ENCODE peak calls at places on chromosomes 6 and 20, in ten cellular contexts. E, G, C, L, D, W, Z, M, I and O are unnamed samples.

GRCh38 chr6:152318278-152318677 is 318.9 kb downstream of the SYNE1 start:
- DNase-seq in W (no peak), L (no peak), Z (peak; percentile 10), I (no peak), M (no peak), E (no peak), G (no peak), C (no peak), D (no peak), O (no peak)

GRCh38 chr20:43832961-43833360 is 81.7 kb upstream of the TOX2 start:
- DNase-seq in C (peak; percentile 29), Z (no peak), G (no peak), L (no peak), E (no peak), M (no peak), W (no peak), I (no peak), D (no peak), O (no peak)

GRCh38 chr6:170367241-170367640 is 60.7 kb downstream of the FAM120B start:
- DNase-seq in I (no peak), D (no peak), G (no peak), E (no peak), M (no peak), Z (no peak), W (no peak), C (no peak), L (peak; percentile 69), O (no peak)

GRCh38 chr20:16434087-16434664 is 139.1 kb downstream of the KIF16B start:
- DNase-seq in C (peak; percentile 58), M (peak; percentile 28), E (peak; percentile 58), L (peak; percentile 43), G (peak; percentile 46), I (peak; percentile 16), Z (peak; percentile 44), D (peak; percentile 5), W (peak; percentile 50), O (peak; percentile 0)

GRCh38 chr6:20952605-20953004 is 418.3 kb downstream of the CDKAL1 start:
- DNase-seq in W (no peak), Z (peak; percentile 49), D (no peak), L (peak; percentile 38), E (no peak), M (no peak), I (peak; percentile 87), G (no peak), C (no peak), O (no peak)

GRCh38 chr20:48783533-48784272 is 44.1 kb downstream of the PREX1 start:
- DNase-seq in C (no peak), W (no peak), D (no peak), I (no peak), M (no peak), Z (no peak), L (peak; percentile 51), G (peak; percentile 70), E (no peak), O (peak; percentile 18)

GRCh38 chr20:57435498-57436222 is 44.5 kb downstream of the RBM38 start:
- DNase-seq in G (peak; percentile 62), I (peak; percentile 98), Z (peak; percentile 60), L (no peak), E (no peak), M (peak; percentile 99), D (no peak), W (peak; percentile 83), C (peak; percentile 64), O (peak; percentile 9)

GRCh38 chr20:11267762-11268335 is 594.0 kb upstream of the JAG1 start:
- DNase-seq in L (no peak), M (peak; percentile 2), Z (peak; percentile 27), I (no peak), C (no peak), D (no peak), E (no peak), G (no peak), W (no peak), O (no peak)

GRCh38 chr6:33392979-33393378 is 1.4 kb downstream of the KIFC1 start:
- DNase-seq in I (no peak), L (no peak), Z (no peak), M (no peak), D (no peak), E (no peak), W (no peak), G (no peak), C (no peak), O (no peak)
- H3K4me3 ChIP-seq in I (peak overlapping the region; percentile 67), L (peak overlapping the region; percentile 64), Z (peak overlapping the region; percentile 75), M (peak overlapping the region; percentile 63), D (peak overlapping the region; percentile 97), E (no peak overlapping the region), W (no peak overlapping the region), G (peak overlapping the region; percentile 78), C (peak overlapping the region; percentile 91), O (no peak overlapping the region)

GRCh38 chr6:36683145-36683655 is 4.7 kb downstream of the CDKN1A start:
- DNase-seq in D (no peak), M (no peak), W (no peak), C (no peak), Z (no peak), E (no peak), L (no peak), G (no peak), I (no peak), O (no peak)

GRCh38 chr6:36685198-36685919 is 6.8 kb downstream of the CDKN1A start:
- DNase-seq in G (no peak), Z (no peak), D (no peak), E (no peak), M (no peak), W (no peak), L (no peak), C (no peak), I (no peak), O (no peak)

GRCh38 chr6:36684447-36684812 is 5.9 kb downstream of the CDKN1A start:
- DNase-seq in L (no peak), I (no peak), W (no peak), Z (no peak), M (no peak), D (no peak), C (no peak), E (no peak), G (no peak), O (no peak)

GRCh38 chr6:36683656-36684446 is 5.3 kb downstream of the CDKN1A start:
- DNase-seq in Z (no peak), W (no peak), G (no peak), E (no peak), I (no peak), M (no peak), D (no peak), L (no peak), C (no peak), O (no peak)

DNA sequence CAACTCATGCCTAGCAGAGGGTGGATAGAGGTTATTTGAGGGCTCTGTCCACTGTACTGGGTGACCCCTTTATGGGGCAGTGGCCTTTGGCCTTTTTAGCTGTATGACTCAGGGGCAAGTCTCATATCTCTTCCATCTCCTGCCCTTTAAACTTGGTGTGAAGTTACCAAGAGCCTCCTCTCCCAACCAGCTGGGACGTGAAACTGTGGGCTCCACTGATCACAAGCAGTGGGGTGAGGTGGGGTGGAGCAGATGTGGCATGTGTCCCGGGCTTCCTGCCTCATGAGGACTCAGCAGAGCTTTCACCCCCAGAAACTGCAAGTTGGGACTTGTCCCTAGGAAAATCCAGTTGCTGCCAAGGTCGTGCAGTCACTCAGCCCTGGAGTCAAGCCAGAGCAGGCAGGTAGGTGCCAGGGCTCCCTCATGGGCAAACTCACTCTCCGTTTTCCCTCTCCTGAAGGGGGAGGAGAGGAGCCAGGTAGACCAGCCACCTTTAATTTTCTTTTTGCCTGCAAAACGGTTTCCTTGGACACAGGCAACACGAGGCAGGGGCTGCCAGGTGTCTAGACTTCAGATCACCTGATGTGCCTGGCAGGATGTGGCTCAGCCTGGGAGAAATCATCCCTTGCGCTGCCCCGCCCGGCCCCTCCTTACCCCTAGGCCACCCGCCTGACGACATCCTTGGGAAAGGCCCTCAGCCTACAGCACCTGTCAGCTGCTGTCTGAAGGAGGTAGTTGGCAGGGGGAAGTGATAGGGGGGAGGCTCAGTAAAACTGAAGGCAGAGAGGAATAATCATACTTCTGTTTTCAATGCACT is 4.0 kb downstream of the CDKN1A start:
- DNase-seq in Z (no peak), L (peak; percentile 44), M (peak; percentile 91), I (peak; percentile 99), G (peak; percentile 68), E (no peak), C (no peak), D (no peak), W (peak; percentile 91), O (peak; percentile 89)
- H3K4me1 ChIP-seq in Z (peaks cover 4% of the 10 kb centered on the region), L (peaks cover 13% of the 10 kb centered on the region), M (peaks cover 36% of the 10 kb centered on the region), I (peaks cover 35% of the 10 kb centered on the region), G (peaks cover 35% of the 10 kb centered on the region), E (no peaks in the 10 kb centered on the region), C (peaks cover 21% of the 10 kb centered on the region), D (peaks cover 19% of the 10 kb centered on the region), W (peaks cover 38% of the 10 kb centered on the region), O (peaks cover 44% of the 10 kb centered on the region)

GRCh38 chr6:136791296-136792065 is 796 bp downstream of the MAP3K5 start:
- DNase-seq in I (peak; percentile 61), M (peak; percentile 49), D (peak; percentile 18), E (peak; percentile 53), W (peak; percentile 85), Z (peak; percentile 75), C (peak; percentile 47), G (peak; percentile 64), L (peak; percentile 75), O (peak; percentile 21)

GRCh38 chr6:136792945-136793289 is 640 bp upstream of the MAP3K5 start:
- DNase-seq in M (peak; percentile 91), I (peak; percentile 83), D (peak; percentile 66), E (peak; percentile 93), G (peak; percentile 96), C (peak; percentile 82), Z (peak; percentile 95), W (peak; percentile 96), L (peak; percentile 90), O (peak; percentile 83)

GRCh38 chr6:136792066-136792944 is at the start of gene MAP3K5:
- DNase-seq in W (peak; percentile 95), D (peak; percentile 50), G (peak; percentile 93), I (peak; percentile 90), L (peak; percentile 88), E (peak; percentile 84), M (peak; percentile 93), Z (peak; percentile 90), C (peak; percentile 83), O (peak; percentile 85)

GRCh38 chr6:136788069-136788902 is 4.0 kb downstream of the MAP3K5 start:
- DNase-seq in E (no peak), W (no peak), G (no peak), M (no peak), I (peak; percentile 73), C (no peak), Z (peak; percentile 81), L (peak; percentile 93), D (no peak), O (no peak)

DNA sequence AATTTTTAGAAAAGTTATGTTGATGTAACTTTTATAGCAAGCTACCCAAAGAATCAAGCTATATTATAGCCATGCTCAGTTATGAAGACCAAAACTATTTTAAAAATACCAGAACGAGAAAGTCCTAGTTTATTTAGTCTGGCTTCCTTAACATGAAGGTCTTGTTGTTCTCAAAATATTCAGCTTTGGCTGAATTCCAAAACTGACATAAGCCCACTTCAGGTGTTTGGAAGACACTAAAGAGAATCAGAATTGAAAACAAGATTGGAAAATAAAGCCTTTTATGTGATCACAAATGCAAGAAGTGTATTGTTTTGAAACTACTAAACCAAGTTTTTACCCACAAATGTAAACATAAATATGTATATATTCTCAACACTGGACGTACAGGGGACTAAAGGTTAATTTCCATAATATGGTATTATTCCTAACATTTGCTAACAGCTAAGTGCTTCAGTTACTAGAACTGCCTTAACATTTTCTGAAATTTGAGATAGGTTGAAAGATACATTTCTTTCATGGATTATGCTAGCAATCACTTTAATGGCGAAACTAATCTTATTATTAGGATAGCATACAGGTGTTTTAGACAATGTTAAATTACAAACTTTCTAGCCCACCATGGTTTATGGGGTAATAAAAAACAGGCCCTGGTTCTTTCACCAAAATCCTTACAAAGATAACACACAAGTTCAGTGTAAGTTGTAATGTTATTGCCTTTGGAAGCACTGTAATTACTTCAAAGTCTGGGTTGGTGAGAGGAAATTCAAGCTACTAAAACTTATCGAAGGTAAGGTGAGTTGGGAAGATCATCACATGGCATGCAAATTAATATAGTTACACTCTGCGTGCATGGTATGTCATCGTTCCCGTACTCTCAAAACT is 1.6 kb downstream of the MAP3K5 start:
- DNase-seq in W (no peak), C (no peak), M (no peak), Z (no peak), L (no peak), E (no peak), D (no peak), I (no peak), G (no peak), O (no peak)
- H3K4me3 ChIP-seq in W (peak overlapping the region; percentile 77), C (peak overlapping the region; percentile 60), M (peak overlapping the region; percentile 97), Z (peak overlapping the region; percentile 60), L (peak overlapping the region; percentile 93), E (peak overlapping the region; percentile 65), D (no peak overlapping the region), I (peak overlapping the region; percentile 44), G (peak overlapping the region; percentile 71), O (peak overlapping the region; percentile 94)

GRCh38 chr6:35492664-35493284 is 4.1 kb downstream of the TEAD3 start:
- DNase-seq in W (no peak), E (no peak), D (no peak), I (no peak), Z (no peak), L (no peak), M (no peak), C (no peak), G (no peak), O (no peak)
- H3K4me1 ChIP-seq in W (peaks cover 44% of the 10 kb centered on the region), E (no peaks in the 10 kb centered on the region), D (peaks cover 67% of the 10 kb centered on the region), I (peaks cover 64% of the 10 kb centered on the region), Z (peaks cover 59% of the 10 kb centered on the region), L (peaks cover 47% of the 10 kb centered on the region), M (peaks cover 49% of the 10 kb centered on the region), C (peaks cover 76% of the 10 kb centered on the region), G (no peaks in the 10 kb centered on the region), O (peaks cover 3% of the 10 kb centered on the region)